ENCODE peak calls at places on chromosomes 12 and 14, in seven cellular contexts. X is tibial artery; V is SK-N-SH; H is AG04450; Y is CD8-positive, alpha-beta T cell; E is PC-9; S is esophagus muscularis mucosa. I is an unnamed sample.
A peak's percentile ranks its signal among the peaks of the same experiment; 100 is the strongest.

GRCh38 chr14:102980409-102980810 is 57.9 kb downstream of the AMN start:
- DNase-seq in X (no peak), V (no peak), H (no peak), Y (no peak), E (no peak), S (no peak), I (no peak)

GRCh38 chr12:121165316-121165715 is 32.6 kb downstream of the P2RX7 start:
- DNase-seq in X (no peak), V (no peak), H (no peak), Y (no peak), E (no peak), S (no peak), I (no peak)

GRCh38 chr12:43094886-43095285 is 457.1 kb downstream of the ADAMTS20 start:
- DNase-seq in X (no peak), V (no peak), H (no peak), Y (no peak), E (no peak), S (no peak), I (no peak)

GRCh38 chr12:106227641-106228319 is 20.0 kb downstream of the CKAP4 start:
- DNase-seq in X (no peak), V (no peak), H (no peak), Y (peak; percentile 56), E (no peak), S (no peak), I (peak; percentile 49)

GRCh38 chr12:131103614-131104463 is 150.1 kb downstream of the ADGRD1 start:
- DNase-seq in X (peak; percentile 17), V (no peak), H (no peak), Y (no peak), E (no peak), S (no peak), I (no peak)

GRCh38 chr14:91249841-91250616 is 5.5 kb upstream of the GPR68 start:
- DNase-seq in X (no peak), V (peak; percentile 88), H (no peak), Y (peak; percentile 43), E (no peak), S (no peak), I (no peak)

GRCh38 chr14:104865631-104866441 is 768 bp downstream of the CEP170B start:
- DNase-seq in X (peak; percentile 76), V (peak; percentile 80), H (peak; percentile 13), Y (no peak), E (peak; percentile 70), S (no peak), I (no peak)

GRCh38 chr12:28795306-28795705 is 353.8 kb upstream of the FAR2 start:
- DNase-seq in X (no peak), V (no peak), H (peak; percentile 7), Y (no peak), E (no peak), S (no peak), I (no peak)

GRCh38 chr12:91810077-91810476 is 335.6 kb downstream of the BTG1 start:
- DNase-seq in X (no peak), V (no peak), H (no peak), Y (no peak), E (no peak), S (no peak), I (no peak)

GRCh38 chr14:50088731-50089130 is 27.6 kb downstream of the VCPKMT start:
- DNase-seq in X (no peak), V (no peak), H (no peak), Y (no peak), E (no peak), S (no peak), I (no peak)

GRCh38 chr12:109820921-109821381 is 12.2 kb downstream of the TRPV4 start:
- DNase-seq in X (no peak), V (no peak), H (no peak), Y (no peak), E (peak; percentile 58), S (no peak), I (no peak)

GRCh38 chr12:79454338-79454777 is 236.4 kb downstream of the PAWR start:
- DNase-seq in X (no peak), V (no peak), H (peak; percentile 23), Y (no peak), E (no peak), S (no peak), I (no peak)

GRCh38 chr14:105023144-105023543 is 2.3 kb upstream of the CDCA4 start:
- DNase-seq in X (no peak), V (no peak), H (no peak), Y (no peak), E (no peak), S (no peak), I (no peak)

GRCh38 chr14:57352771-57353170 is 37.6 kb upstream of the NAA30 start:
- DNase-seq in X (no peak), V (no peak), H (no peak), Y (no peak), E (no peak), S (no peak), I (no peak)

GRCh38 chr12:129531004-129531403 is 372.8 kb downstream of the TMEM132D start:
- DNase-seq in X (no peak), V (no peak), H (no peak), Y (no peak), E (peak; percentile 0), S (no peak), I (no peak)

GRCh38 chr12:129538137-129538536 is 365.7 kb downstream of the TMEM132D start:
- DNase-seq in X (no peak), V (no peak), H (no peak), Y (no peak), E (no peak), S (no peak), I (no peak)

GRCh38 chr12:129532082-129532481 is 371.7 kb downstream of the TMEM132D start:
- DNase-seq in X (no peak), V (no peak), H (no peak), Y (no peak), E (no peak), S (no peak), I (no peak)

GRCh38 chr12:129532707-129533499 is 370.9 kb downstream of the TMEM132D start:
- DNase-seq in X (no peak), V (no peak), H (no peak), Y (no peak), E (no peak), S (no peak), I (no peak)

DNA sequence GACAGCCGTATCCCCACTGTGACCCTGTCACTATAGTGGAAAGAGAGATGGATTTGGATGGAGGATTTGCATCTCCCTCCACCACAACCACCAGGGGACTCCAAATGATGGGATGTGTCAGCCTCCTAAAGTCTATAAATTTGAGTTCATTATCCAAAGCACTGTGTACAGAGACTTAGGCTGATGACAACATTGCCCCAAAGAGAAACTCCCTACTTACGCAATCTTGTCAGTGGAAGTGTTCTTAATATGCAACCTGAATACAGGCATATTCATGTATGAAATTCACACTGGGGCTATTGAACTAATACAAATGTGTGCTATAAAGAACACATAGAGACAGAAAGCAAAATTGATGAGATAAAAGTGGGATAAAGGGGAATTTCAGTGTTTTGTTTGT is 368.5 kb downstream of the TMEM132D start:
- DNase-seq in X (no peak), V (no peak), H (no peak), Y (no peak), E (no peak), S (no peak), I (no peak)
- TF ChIP-seq CTCF in X (no peak), V (no peak), H (no peak), Y (no peak), E (no peak), S (no peak), I (no peak)

DNA sequence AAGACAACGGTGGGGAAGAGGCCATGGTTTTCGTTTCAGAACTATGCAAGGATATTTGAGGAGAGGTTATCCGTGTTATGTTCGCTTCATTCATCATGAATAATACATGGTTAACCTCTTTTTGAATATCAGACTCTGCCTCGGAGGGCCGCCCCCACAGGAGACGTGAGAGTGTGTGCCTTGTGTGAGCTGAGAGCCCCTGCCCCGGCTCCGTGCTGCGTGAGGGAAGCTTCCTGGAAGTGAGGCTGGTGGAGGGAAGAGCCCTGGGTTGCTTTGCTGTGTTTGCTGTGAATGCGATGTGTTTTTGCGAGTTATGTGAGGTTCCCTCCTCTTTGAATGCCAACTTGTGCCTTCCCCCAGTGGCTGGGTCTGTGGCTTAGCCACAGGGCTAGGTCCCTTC is 146.0 kb upstream of the RTL1 start:
- DNase-seq in X (no peak), V (no peak), H (no peak), Y (no peak), E (no peak), S (no peak), I (no peak)
- H3K27me3 ChIP-seq in X (no peaks in the 10 kb centered on the region), V (no peaks in the 10 kb centered on the region), H (no peaks in the 10 kb centered on the region), Y (no peaks in the 10 kb centered on the region), E (peaks cover 89% of the 10 kb centered on the region), S (peaks cover 4% of the 10 kb centered on the region), I (no peaks in the 10 kb centered on the region)

GRCh38 chr12:94815958-94816357 is 165.6 kb upstream of the TMCC3 start:
- DNase-seq in X (no peak), V (no peak), H (no peak), Y (no peak), E (no peak), S (peak; percentile 7), I (no peak)

GRCh38 chr12:94812345-94812744 is 162.0 kb upstream of the TMCC3 start:
- DNase-seq in X (no peak), V (no peak), H (no peak), Y (no peak), E (no peak), S (no peak), I (no peak)

GRCh38 chr12:94813314-94813713 is 163.0 kb upstream of the TMCC3 start:
- DNase-seq in X (no peak), V (no peak), H (no peak), Y (no peak), E (no peak), S (no peak), I (no peak)

GRCh38 chr12:94817695-94818075 is 167.3 kb upstream of the TMCC3 start:
- DNase-seq in X (no peak), V (no peak), H (no peak), Y (no peak), E (no peak), S (no peak), I (no peak)

DNA sequence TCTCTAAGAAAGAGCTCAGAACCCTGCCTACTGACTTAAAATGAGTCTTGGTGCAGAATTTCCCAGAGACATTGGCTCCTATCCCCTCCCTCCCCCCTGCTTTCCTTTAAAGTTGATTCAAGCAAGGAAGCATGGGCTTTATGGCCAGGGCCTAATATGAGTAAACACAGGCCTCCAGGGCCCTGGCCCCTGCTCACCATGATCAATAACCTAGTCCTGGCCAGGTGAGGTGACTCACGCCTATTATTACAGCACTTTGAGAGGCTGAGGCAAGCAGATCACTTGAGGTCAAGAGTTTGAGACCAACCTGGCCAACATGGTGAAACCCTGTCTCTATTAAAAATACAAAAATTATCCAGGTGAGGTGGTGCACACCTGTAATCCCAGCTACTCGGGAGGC is 165.1 kb upstream of the TMCC3 start:
- DNase-seq in X (no peak), V (no peak), H (no peak), Y (no peak), E (no peak), S (peak; percentile 21), I (no peak)
- H3K9me3 ChIP-seq in X (no peaks in the 10 kb centered on the region), V (peaks cover 13% of the 10 kb centered on the region), H (peaks cover 2% of the 10 kb centered on the region), Y (peaks cover 19% of the 10 kb centered on the region), E (peaks cover 19% of the 10 kb centered on the region), S (peaks cover 27% of the 10 kb centered on the region), I (peaks cover 25% of the 10 kb centered on the region)

GRCh38 chr12:23380419-23381100 is 568.9 kb downstream of the SOX5 start:
- DNase-seq in X (no peak), V (no peak), H (no peak), Y (no peak), E (no peak), S (no peak), I (no peak)

DNA sequence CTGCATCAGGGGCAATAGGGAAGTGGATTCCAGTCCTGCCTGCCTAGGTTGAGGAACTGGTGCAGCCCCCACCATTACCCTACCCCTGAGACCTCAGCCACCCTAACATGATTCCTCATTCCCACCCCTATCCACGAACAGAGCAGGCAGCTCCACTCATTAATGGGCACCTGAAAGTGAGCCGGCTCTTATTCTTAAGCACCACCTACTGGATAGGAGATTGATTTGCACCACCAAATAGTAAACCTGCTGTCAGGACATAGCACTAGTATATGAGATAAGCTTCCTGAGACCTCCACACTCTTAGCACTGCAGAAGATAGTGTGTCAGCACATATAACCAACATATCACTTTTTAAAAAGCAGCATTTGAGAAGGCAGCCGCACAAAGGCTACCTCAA is 573.2 kb downstream of the SOX5 start:
- DNase-seq in X (no peak), V (no peak), H (no peak), Y (no peak), E (no peak), S (no peak), I (no peak)
- TF ChIP-seq CTCF in X (no peak), V (no peak), H (no peak), Y (no peak), E (no peak), S (no peak), I (no peak)

I was measured in CD4-positive, alpha-beta T cell.